ENCODE peak calls at places on chromosomes 5 and 9, in ten cellular contexts. One of them, this sample, is unnamed.

GRCh38 chr5:148848378-148849031 is 22.1 kb downstream of the ADRB2 start:
- DNase-seq in neural crest cell: no peak
- DNase-seq in adrenal gland: no peak
- DNase-seq in fibroblast of lung: no peak
- DNase-seq in Calu3: no peak
- DNase-seq in fibroblast of the aortic adventitia: no peak
- DNase-seq in cardiac fibroblast: no peak
- DNase-seq in sigmoid colon: no peak
- DNase-seq in right atrium auricular region: no peak
- DNase-seq in NB4: no peak
- DNase-seq in this sample: no peak

GRCh38 chr5:132456553-132457361 is 33.8 kb downstream of the IRF1 start:
- DNase-seq in fibroblast of lung: no peak
- DNase-seq in cardiac fibroblast: peak
- DNase-seq in Calu3: no peak
- DNase-seq in NB4: peak
- DNase-seq in sigmoid colon: no peak
- DNase-seq in right atrium auricular region: peak
- DNase-seq in neural crest cell: no peak
- DNase-seq in adrenal gland: peak
- DNase-seq in fibroblast of the aortic adventitia: peak
- DNase-seq in this sample: no peak

GRCh38 chr5:151270599-151270998 is 17.6 kb downstream of the GM2A start:
- DNase-seq in fibroblast of the aortic adventitia: no peak
- DNase-seq in sigmoid colon: no peak
- DNase-seq in Calu3: no peak
- DNase-seq in NB4: no peak
- DNase-seq in neural crest cell: no peak
- DNase-seq in cardiac fibroblast: no peak
- DNase-seq in right atrium auricular region: no peak
- DNase-seq in fibroblast of lung: no peak
- DNase-seq in adrenal gland: no peak
- DNase-seq in this sample: no peak

GRCh38 chr5:154190652-154191304 is at the start of gene GALNT10:
- DNase-seq in neural crest cell: no peak
- DNase-seq in adrenal gland: peak
- DNase-seq in right atrium auricular region: no peak
- DNase-seq in sigmoid colon: peak
- DNase-seq in fibroblast of the aortic adventitia: peak
- DNase-seq in cardiac fibroblast: peak
- DNase-seq in Calu3: peak
- DNase-seq in fibroblast of lung: peak
- DNase-seq in NB4: peak
- DNase-seq in this sample: peak

GRCh38 chr9:114621975-114622609 is 11.0 kb downstream of the TMEM268 start:
- DNase-seq in NB4: no peak
- DNase-seq in fibroblast of lung: peak
- DNase-seq in adrenal gland: peak
- DNase-seq in cardiac fibroblast: peak
- DNase-seq in right atrium auricular region: no peak
- DNase-seq in fibroblast of the aortic adventitia: peak
- DNase-seq in sigmoid colon: no peak
- DNase-seq in Calu3: no peak
- DNase-seq in neural crest cell: no peak
- DNase-seq in this sample: peak

GRCh38 chr9:95131023-95131943 is 186.2 kb downstream of the FANCC start:
- DNase-seq in adrenal gland: peak
- DNase-seq in Calu3: peak
- DNase-seq in fibroblast of lung: peak
- DNase-seq in neural crest cell: peak
- DNase-seq in sigmoid colon: peak
- DNase-seq in right atrium auricular region: peak
- DNase-seq in fibroblast of the aortic adventitia: peak
- DNase-seq in NB4: peak
- DNase-seq in cardiac fibroblast: peak
- DNase-seq in this sample: peak

GRCh38 chr5:137641148-137641547 is 94.7 kb downstream of the KLHL3 start:
- DNase-seq in fibroblast of the aortic adventitia: no peak
- DNase-seq in sigmoid colon: no peak
- DNase-seq in right atrium auricular region: no peak
- DNase-seq in cardiac fibroblast: peak
- DNase-seq in adrenal gland: peak
- DNase-seq in NB4: no peak
- DNase-seq in neural crest cell: no peak
- DNase-seq in fibroblast of lung: no peak
- DNase-seq in Calu3: no peak
- DNase-seq in this sample: no peak

GRCh38 chr5:122924203-122924602 is 78.8 kb downstream of the SNX24 start:
- DNase-seq in fibroblast of lung: peak
- DNase-seq in NB4: no peak
- DNase-seq in neural crest cell: no peak
- DNase-seq in adrenal gland: no peak
- DNase-seq in cardiac fibroblast: peak
- DNase-seq in Calu3: no peak
- DNase-seq in fibroblast of the aortic adventitia: peak
- DNase-seq in right atrium auricular region: no peak
- DNase-seq in sigmoid colon: no peak
- DNase-seq in this sample: peak

GRCh38 chr9:104362912-104363472 is 141.1 kb upstream of the OR13F1 start:
- DNase-seq in Calu3: no peak
- DNase-seq in neural crest cell: no peak
- DNase-seq in adrenal gland: no peak
- DNase-seq in sigmoid colon: no peak
- DNase-seq in cardiac fibroblast: no peak
- DNase-seq in fibroblast of lung: no peak
- DNase-seq in NB4: no peak
- DNase-seq in fibroblast of the aortic adventitia: no peak
- DNase-seq in right atrium auricular region: no peak
- DNase-seq in this sample: no peak

GRCh38 chr9:131068076-131068816 is 28.1 kb upstream of the AIF1L start:
- DNase-seq in fibroblast of the aortic adventitia: no peak
- DNase-seq in right atrium auricular region: no peak
- DNase-seq in NB4: no peak
- DNase-seq in cardiac fibroblast: no peak
- DNase-seq in adrenal gland: no peak
- DNase-seq in Calu3: no peak
- DNase-seq in fibroblast of lung: no peak
- DNase-seq in neural crest cell: no peak
- DNase-seq in sigmoid colon: no peak
- DNase-seq in this sample: no peak

GRCh38 chr5:172715421-172715780 is 55.6 kb downstream of the DUSP1 start:
- DNase-seq in fibroblast of the aortic adventitia: no peak
- DNase-seq in right atrium auricular region: no peak
- DNase-seq in sigmoid colon: peak
- DNase-seq in fibroblast of lung: no peak
- DNase-seq in NB4: no peak
- DNase-seq in Calu3: no peak
- DNase-seq in neural crest cell: no peak
- DNase-seq in adrenal gland: no peak
- DNase-seq in cardiac fibroblast: no peak
- DNase-seq in this sample: no peak

GRCh38 chr5:56429110-56429561 is 196.0 kb upstream of the ANKRD55 start:
- DNase-seq in right atrium auricular region: no peak
- DNase-seq in NB4: peak
- DNase-seq in cardiac fibroblast: no peak
- DNase-seq in neural crest cell: no peak
- DNase-seq in Calu3: peak
- DNase-seq in fibroblast of the aortic adventitia: no peak
- DNase-seq in fibroblast of lung: peak
- DNase-seq in adrenal gland: peak
- DNase-seq in sigmoid colon: no peak
- DNase-seq in this sample: peak

DNA sequence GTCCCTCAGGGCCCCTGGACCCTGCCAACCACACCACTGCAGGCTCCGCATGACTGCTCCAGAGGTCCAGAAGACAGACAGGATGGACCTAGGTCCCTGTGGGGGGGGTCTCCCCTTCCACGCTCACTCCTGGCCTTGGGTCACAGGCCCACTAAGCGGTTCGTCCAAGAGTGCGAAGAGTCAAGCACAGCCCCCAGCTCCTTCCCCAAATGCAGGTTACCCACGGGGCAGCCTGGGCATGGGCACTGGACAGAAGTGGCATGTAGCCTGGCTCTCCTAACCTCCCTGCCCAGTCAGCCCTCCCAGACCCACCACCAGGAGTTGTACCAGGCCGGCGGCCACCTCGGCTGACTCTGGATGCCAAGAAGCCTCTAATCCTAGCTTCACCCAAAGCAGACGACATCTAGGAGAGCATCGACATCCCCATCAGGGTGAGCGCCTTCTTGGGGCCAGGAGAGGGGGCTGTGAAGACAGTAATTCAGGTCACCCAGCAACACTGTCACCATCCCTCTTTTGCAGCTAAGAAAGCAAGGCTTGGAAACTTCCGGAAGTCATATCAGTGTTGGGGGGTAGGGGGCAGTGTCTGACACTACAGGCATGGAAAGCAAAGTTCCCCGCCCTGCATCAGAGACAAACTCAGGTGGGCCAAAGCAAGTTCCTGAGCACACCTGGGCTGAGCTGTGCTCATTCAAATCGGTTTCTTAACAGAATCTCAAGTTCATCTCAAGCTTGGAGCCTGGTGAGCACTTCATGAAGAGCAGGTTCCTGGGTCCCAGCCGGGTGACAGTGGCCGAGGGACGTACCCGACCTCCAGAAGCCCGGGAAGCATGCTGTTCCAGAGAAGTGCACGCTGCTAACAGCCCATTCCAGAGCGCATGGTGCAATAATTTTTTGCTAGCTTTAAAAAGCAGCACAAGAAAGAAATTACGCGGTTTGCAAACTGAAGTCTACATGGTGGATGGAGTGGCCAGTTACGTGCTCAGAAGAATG is 68.7 kb downstream of the SEMA4D start:
- DNase-seq in Calu3: no peak
- DNase-seq in fibroblast of lung: no peak
- DNase-seq in neural crest cell: no peak
- DNase-seq in cardiac fibroblast: no peak
- DNase-seq in right atrium auricular region: no peak
- DNase-seq in fibroblast of the aortic adventitia: no peak
- DNase-seq in NB4: peak
- DNase-seq in sigmoid colon: no peak
- DNase-seq in adrenal gland: no peak
- DNase-seq in this sample: no peak
- TF ChIP-seq CTCF in Calu3: no peak
- TF ChIP-seq CTCF in fibroblast of lung: no peak
- TF ChIP-seq CTCF in neural crest cell: peak
- TF ChIP-seq CTCF in cardiac fibroblast: no peak
- TF ChIP-seq CTCF in right atrium auricular region: no peak
- TF ChIP-seq CTCF in fibroblast of the aortic adventitia: no peak
- TF ChIP-seq CTCF in NB4: no peak
- TF ChIP-seq CTCF in sigmoid colon: no peak
- TF ChIP-seq CTCF in adrenal gland: no peak
- TF ChIP-seq CTCF in this sample: peak

DNA sequence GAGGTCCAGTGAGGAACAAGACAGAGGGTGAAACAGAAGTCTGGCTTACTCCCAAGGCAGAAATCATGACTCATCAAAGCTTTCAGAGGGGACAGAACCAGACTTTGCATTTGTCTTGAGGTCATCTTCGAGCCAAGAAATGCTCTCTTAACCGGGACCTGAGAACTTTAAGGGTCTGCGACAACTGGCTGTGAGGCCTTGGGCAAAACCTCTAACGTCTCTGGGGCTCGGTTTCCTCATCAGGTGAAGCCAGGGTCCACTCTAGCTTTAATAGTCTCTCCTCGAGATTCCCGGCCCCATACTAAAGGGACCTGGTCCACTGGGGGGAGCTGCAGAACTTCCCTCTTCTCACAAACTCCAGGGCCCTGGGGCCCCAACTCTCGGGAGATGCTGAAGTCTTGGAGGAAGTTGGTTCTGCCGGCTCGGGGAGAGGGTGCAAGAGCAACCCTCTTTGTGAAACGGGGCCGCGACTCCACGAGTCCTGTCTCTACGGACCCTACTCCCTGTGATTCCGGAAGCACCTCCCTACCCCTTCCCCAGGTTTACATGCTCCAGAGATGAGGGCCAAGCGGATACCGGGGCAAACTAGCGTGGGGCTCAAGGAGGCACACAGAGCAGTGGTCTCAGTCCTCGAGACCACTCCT is 2.6 kb downstream of the GLIS3 start:
- DNase-seq in NB4: peak
- DNase-seq in cardiac fibroblast: peak
- DNase-seq in sigmoid colon: peak
- DNase-seq in right atrium auricular region: peak
- DNase-seq in fibroblast of lung: peak
- DNase-seq in fibroblast of the aortic adventitia: peak
- DNase-seq in Calu3: peak
- DNase-seq in neural crest cell: peak
- DNase-seq in adrenal gland: peak
- DNase-seq in this sample: peak
- TF ChIP-seq CTCF in NB4: peak
- TF ChIP-seq CTCF in cardiac fibroblast: peak
- TF ChIP-seq CTCF in sigmoid colon: peak
- TF ChIP-seq CTCF in right atrium auricular region: peak
- TF ChIP-seq CTCF in fibroblast of lung: peak
- TF ChIP-seq CTCF in fibroblast of the aortic adventitia: peak
- TF ChIP-seq CTCF in Calu3: no peak
- TF ChIP-seq CTCF in neural crest cell: peak
- TF ChIP-seq CTCF in adrenal gland: no peak
- TF ChIP-seq CTCF in this sample: peak

GRCh38 chr9:133715866-133716563 is 22.1 kb downstream of the SARDH start:
- DNase-seq in cardiac fibroblast: peak
- DNase-seq in right atrium auricular region: no peak
- DNase-seq in neural crest cell: peak
- DNase-seq in fibroblast of the aortic adventitia: no peak
- DNase-seq in adrenal gland: peak
- DNase-seq in sigmoid colon: peak
- DNase-seq in Calu3: no peak
- DNase-seq in NB4: peak
- DNase-seq in fibroblast of lung: peak
- DNase-seq in this sample: peak
- TF ChIP-seq CTCF in cardiac fibroblast: peak
- TF ChIP-seq CTCF in right atrium auricular region: no peak
- TF ChIP-seq CTCF in neural crest cell: peak
- TF ChIP-seq CTCF in fibroblast of the aortic adventitia: peak
- TF ChIP-seq CTCF in adrenal gland: no peak
- TF ChIP-seq CTCF in sigmoid colon: no peak
- TF ChIP-seq CTCF in Calu3: peak
- TF ChIP-seq CTCF in NB4: peak
- TF ChIP-seq CTCF in fibroblast of lung: peak
- TF ChIP-seq CTCF in this sample: peak

DNA sequence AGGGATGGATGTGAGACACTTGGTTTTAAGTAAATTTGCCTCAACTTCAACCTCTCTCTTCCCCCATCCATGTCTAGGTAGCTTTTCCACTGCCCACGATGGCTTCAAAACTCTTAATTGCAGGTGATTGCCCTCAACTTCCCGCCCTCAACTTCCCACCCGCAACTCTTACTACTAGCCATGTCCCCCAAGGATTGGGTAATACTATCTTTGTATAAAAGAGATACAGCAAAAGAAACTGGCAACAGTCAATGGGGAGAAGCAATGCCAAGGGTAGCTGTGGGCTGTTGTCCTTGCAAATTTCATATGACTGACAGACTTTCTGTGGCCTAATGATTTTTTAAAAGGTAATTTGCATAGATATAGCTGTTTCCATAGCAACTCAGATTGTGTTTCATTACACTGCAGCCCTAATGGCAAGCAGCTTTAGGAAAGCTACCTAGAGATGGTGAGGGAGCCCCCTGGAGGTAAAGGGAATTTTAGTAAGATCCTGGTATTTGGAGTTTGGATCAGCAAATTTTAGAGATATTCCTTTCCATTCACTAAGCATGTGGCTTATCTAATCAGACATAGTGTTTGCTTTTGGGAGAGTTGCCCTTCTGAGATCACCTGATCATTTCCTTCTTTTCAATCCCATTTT is 421.5 kb upstream of the DAP start:
- DNase-seq in right atrium auricular region: no peak
- DNase-seq in NB4: peak
- DNase-seq in neural crest cell: peak
- DNase-seq in fibroblast of lung: peak
- DNase-seq in sigmoid colon: no peak
- DNase-seq in fibroblast of the aortic adventitia: peak
- DNase-seq in Calu3: peak
- DNase-seq in cardiac fibroblast: peak
- DNase-seq in adrenal gland: peak
- DNase-seq in this sample: peak
- TF ChIP-seq CTCF in right atrium auricular region: no peak
- TF ChIP-seq CTCF in NB4: peak
- TF ChIP-seq CTCF in neural crest cell: peak
- TF ChIP-seq CTCF in fibroblast of lung: peak
- TF ChIP-seq CTCF in sigmoid colon: peak
- TF ChIP-seq CTCF in fibroblast of the aortic adventitia: peak
- TF ChIP-seq CTCF in Calu3: peak
- TF ChIP-seq CTCF in cardiac fibroblast: peak
- TF ChIP-seq CTCF in adrenal gland: peak
- TF ChIP-seq CTCF in this sample: peak

This sample was measured in cardiac muscle cell.